ENCODE peak calls at places on chromosomes 4 and X, in five cellular contexts. K, D, P, Y and L are unnamed samples.

GRCh38 chr4:185657699-185658098 is 122.4 kb upstream of the PDLIM3 start:
- DNase-seq in P (no peak), Y (no peak), K (no peak), D (no peak), L (no peak)

GRCh38 chrX:41082783-41083182 is 2.5 kb upstream of the USP9X start:
- DNase-seq in K (no peak), D (no peak), Y (no peak), P (no peak), L (no peak)

GRCh38 chr4:113474017-113474416 is 287.5 kb downstream of the CAMK2D start:
- DNase-seq in K (no peak), Y (peak; percentile 79), P (peak; percentile 94), D (peak; percentile 97), L (peak; percentile 95)

GRCh38 chr4:126798214-126798613 is 834.5 kb upstream of the INTU start:
- DNase-seq in Y (no peak), K (no peak), P (no peak), D (no peak), L (no peak)

GRCh38 chr4:155322782-155323181 is 54.0 kb downstream of the MAP9 start:
- DNase-seq in Y (no peak), D (no peak), P (no peak), K (no peak), L (no peak)

GRCh38 chrX:56800801-56801200 is 71.8 kb downstream of the NBDY start:
- DNase-seq in D (no peak), P (no peak), Y (peak; percentile 14), K (peak; percentile 25), L (no peak)

GRCh38 chrX:68699960-68700746 is 52.7 kb downstream of the STARD8 start:
- DNase-seq in P (peak; percentile 62), D (peak; percentile 81), K (no peak), Y (peak; percentile 47), L (peak; percentile 22)

GRCh38 chrX:9829308-9830267 is 43.4 kb downstream of the SHROOM2 start:
- DNase-seq in D (peak; percentile 14), P (no peak), K (no peak), Y (peak; percentile 77), L (peak; percentile 93)

GRCh38 chrX:75154871-75155270 is 1.2 kb downstream of the ABCB7 start:
- DNase-seq in Y (no peak), D (no peak), K (no peak), P (no peak), L (no peak)

GRCh38 chrX:75155454-75155829 is 641 bp downstream of the ABCB7 start:
- DNase-seq in D (peak; percentile 50), P (peak; percentile 4), Y (no peak), K (no peak), L (peak; percentile 6)

GRCh38 chrX:75155830-75156525 is at the start of gene ABCB7:
- DNase-seq in K (peak; percentile 47), D (peak; percentile 79), Y (peak; percentile 82), P (peak; percentile 75), L (peak; percentile 68)

GRCh38 chrX:75158054-75158453 is 2.0 kb upstream of the ABCB7 start:
- DNase-seq in K (no peak), P (no peak), Y (no peak), D (no peak), L (no peak)

DNA sequence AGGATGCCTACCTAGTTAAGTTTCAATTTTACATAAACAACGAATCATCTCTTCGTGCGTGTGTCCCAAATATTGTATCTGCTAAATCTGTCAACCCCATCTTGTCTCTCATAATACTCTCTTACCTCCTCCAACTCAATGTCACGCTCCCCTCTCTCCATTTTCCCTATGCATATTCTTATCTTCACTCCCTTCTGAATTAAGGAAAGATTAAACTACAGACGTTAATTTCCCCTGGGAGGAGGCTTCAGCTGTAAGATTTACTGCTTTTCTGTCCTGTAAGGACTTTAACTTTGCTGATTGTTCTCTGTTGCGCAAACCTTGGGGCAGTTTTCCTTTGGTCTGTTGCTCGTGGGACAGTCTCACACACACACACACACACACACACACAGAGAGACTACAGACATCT is 458 bp upstream of the ABCB7 start:
- DNase-seq in P (peak; percentile 50), D (peak; percentile 44), K (no peak), Y (peak; percentile 57), L (peak; percentile 0)
- H3K4me3 ChIP-seq in P (peak overlapping the region; percentile 76), D (peak overlapping the region; percentile 100), K (peak overlapping the region; percentile 96), Y (peak overlapping the region; percentile 81), L (peak overlapping the region; percentile 75)

DNA sequence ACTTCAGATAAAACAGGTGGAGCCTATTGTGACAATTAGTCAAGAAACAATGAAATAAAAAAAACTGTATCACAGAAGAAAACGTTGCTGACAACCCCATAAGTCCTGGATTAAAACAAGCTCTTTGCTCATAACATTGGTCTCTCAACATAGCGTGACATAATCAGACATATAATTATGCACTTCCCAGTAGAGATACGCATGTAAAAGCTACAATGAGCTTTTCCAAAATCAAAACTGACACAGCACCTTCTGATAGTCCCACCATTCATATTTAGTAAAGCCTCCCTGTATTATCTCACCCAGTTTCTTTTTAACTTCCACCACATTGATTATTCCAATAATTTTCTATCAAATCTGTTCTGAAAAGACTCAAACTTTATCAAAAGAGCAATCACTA is 372.1 kb upstream of the SMIM31 start:
- DNase-seq in K (no peak), D (no peak), P (no peak), Y (no peak), L (no peak)
- H3K4me3 ChIP-seq in K (no peak overlapping the region), D (no peak overlapping the region), P (no peak overlapping the region), Y (no peak overlapping the region), L (no peak overlapping the region)

DNA sequence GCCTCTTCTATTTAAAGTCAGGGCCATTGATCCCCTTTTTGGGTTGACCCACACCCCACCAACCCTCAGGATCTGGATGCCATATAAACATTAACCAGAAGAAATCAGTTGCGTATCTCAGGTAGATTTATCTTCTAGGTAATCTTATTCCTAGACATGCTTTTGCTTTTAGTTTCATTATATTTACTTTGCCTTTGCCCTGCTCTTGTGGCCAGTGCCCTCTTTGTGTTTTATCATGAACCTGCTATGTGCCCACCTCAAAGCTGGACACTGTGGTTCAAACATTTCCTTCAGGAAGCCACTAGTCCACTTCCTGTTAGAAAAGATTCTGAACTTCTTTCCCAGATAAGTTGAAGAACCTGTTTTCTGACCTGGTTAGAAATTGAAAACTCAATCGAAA is 117.4 kb upstream of the EDNRA start:
- DNase-seq in K (no peak), D (no peak), P (no peak), Y (no peak), L (no peak)
- H3K4me3 ChIP-seq in K (no peak overlapping the region), D (no peak overlapping the region), P (no peak overlapping the region), Y (no peak overlapping the region), L (no peak overlapping the region)

GRCh38 chr4:165378398-165378762 is 428 bp upstream of the CPE start:
- DNase-seq in D (no peak), P (no peak), Y (no peak), K (no peak), L (no peak)
- H3K4me3 ChIP-seq in D (peak overlapping the region; percentile 87), P (peak overlapping the region; percentile 58), Y (peak overlapping the region; percentile 57), K (peak overlapping the region; percentile 4), L (peak overlapping the region; percentile 52)

DNA sequence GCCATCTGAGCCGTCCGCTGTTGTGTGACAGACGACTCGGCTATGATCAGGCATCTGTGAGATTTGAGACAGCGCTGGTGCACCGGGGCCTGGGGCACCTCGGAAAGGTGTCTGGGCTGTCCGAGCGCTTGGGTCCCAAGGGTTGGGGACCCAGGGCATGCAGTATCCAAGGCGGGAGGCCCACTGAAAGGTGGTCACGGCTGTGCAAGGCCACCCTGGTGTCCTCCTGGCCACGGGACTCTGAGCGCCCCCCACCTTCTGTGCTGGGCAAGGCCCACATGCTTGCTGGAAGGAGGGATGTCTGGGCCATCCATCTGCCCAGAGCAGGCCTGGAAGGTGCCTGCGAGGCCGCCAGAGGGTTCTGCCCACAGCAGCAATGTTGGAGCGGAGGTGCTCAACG is 19.9 kb downstream of the TACC3 start:
- DNase-seq in P (no peak), K (no peak), Y (no peak), D (no peak), L (no peak)
- H3K4me3 ChIP-seq in P (no peak overlapping the region), K (no peak overlapping the region), Y (no peak overlapping the region), D (no peak overlapping the region), L (no peak overlapping the region)

GRCh38 chr4:80878218-80878617 is 152.3 kb upstream of the BMP3 start:
- DNase-seq in K (no peak), D (no peak), P (no peak), Y (peak; percentile 11), L (no peak)

GRCh38 chr4:80876810-80877209 is 153.7 kb upstream of the BMP3 start:
- DNase-seq in K (no peak), P (peak; percentile 16), D (peak; percentile 27), Y (no peak), L (no peak)

DNA sequence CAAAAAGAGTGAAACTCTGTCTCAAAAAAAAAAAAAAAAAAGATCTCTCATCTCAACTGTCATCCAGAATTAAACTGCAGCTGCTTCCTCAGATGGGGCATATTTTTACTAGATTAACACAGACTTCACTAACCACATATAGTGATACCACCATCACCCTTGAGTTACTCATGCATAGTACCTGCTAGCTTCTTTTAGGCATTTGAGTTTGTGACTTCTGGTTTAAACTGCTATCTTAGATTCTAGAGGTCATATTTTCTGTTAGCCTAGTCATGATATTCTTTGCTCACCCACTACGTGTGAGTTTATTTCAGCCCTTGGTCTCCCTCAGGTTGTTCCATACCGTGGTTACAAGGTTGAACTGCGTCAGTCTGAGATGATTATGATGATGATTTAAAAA is 154.9 kb upstream of the BMP3 start:
- DNase-seq in K (no peak), Y (no peak), P (no peak), D (no peak), L (no peak)
- H3K4me3 ChIP-seq in K (no peak overlapping the region), Y (no peak overlapping the region), P (no peak overlapping the region), D (no peak overlapping the region), L (no peak overlapping the region)

GRCh38 chr4:182807346-182807745 is 109.8 kb downstream of the DCTD start:
- DNase-seq in D (peak; percentile 5), Y (no peak), K (no peak), P (no peak), L (no peak)

GRCh38 chr4:182807841-182808548 is 109.2 kb downstream of the DCTD start:
- DNase-seq in P (no peak), Y (no peak), K (no peak), D (no peak), L (no peak)

GRCh38 chr4:182808673-182809416 is 108.3 kb downstream of the DCTD start:
- DNase-seq in D (peak; percentile 25), K (peak; percentile 31), Y (peak; percentile 24), P (peak; percentile 62), L (peak; percentile 60)

GRCh38 chr4:182805606-182806149 is 111.5 kb downstream of the DCTD start:
- DNase-seq in P (no peak), D (no peak), Y (no peak), K (no peak), L (no peak)

GRCh38 chr4:182806259-182807252 is 110.6 kb downstream of the DCTD start:
- DNase-seq in K (peak; percentile 57), D (peak; percentile 85), P (peak; percentile 62), Y (peak; percentile 70), L (peak; percentile 60)
- H3K4me3 ChIP-seq in K (peak overlapping the region; percentile 36), D (peak overlapping the region; percentile 70), P (peak overlapping the region; percentile 59), Y (peak overlapping the region; percentile 55), L (peak overlapping the region; percentile 31)